ENCODE peak calls at places on chromosomes 6 and 20, in seven cellular contexts. One of them, this sample, is unnamed.

GRCh38 chr6:152151930-152152329 is 344.4 kb downstream of the ESR1 start:
- DNase-seq in choroid plexus epithelial cell: no peak
- DNase-seq in stimulated activated naive CD4-positive, alpha-beta T cell: no peak
- DNase-seq in right cardiac atrium: no peak
- DNase-seq in stimulated activated CD8-positive, alpha-beta memory T cell treated with anti-CD3 and anti-CD28 coated beads, Interleukin-12 subunit alpha, Interleukin-12 subunit beta, amount 100 ng/mL, for 1 hour: no peak
- DNase-seq in activated naive CD4-positive, alpha-beta T cell treated with anti-CD3 and anti-CD28 coated beads for 36 hours: no peak
- DNase-seq in heart right ventricle: no peak
- DNase-seq in this sample: no peak

GRCh38 chr6:111456208-111456607 is 26.8 kb downstream of the REV3L start:
- DNase-seq in choroid plexus epithelial cell: peak
- DNase-seq in stimulated activated naive CD4-positive, alpha-beta T cell: no peak
- DNase-seq in right cardiac atrium: no peak
- DNase-seq in stimulated activated CD8-positive, alpha-beta memory T cell treated with anti-CD3 and anti-CD28 coated beads, Interleukin-12 subunit alpha, Interleukin-12 subunit beta, amount 100 ng/mL, for 1 hour: no peak
- DNase-seq in activated naive CD4-positive, alpha-beta T cell treated with anti-CD3 and anti-CD28 coated beads for 36 hours: no peak
- DNase-seq in heart right ventricle: no peak
- DNase-seq in this sample: no peak

GRCh38 chr6:26126394-26127221 is 39.4 kb downstream of the HFE start:
- DNase-seq in choroid plexus epithelial cell: peak
- DNase-seq in stimulated activated naive CD4-positive, alpha-beta T cell: no peak
- DNase-seq in right cardiac atrium: no peak
- DNase-seq in stimulated activated CD8-positive, alpha-beta memory T cell treated with anti-CD3 and anti-CD28 coated beads, Interleukin-12 subunit alpha, Interleukin-12 subunit beta, amount 100 ng/mL, for 1 hour: no peak
- DNase-seq in activated naive CD4-positive, alpha-beta T cell treated with anti-CD3 and anti-CD28 coated beads for 36 hours: no peak
- DNase-seq in heart right ventricle: no peak
- DNase-seq in this sample: no peak

GRCh38 chr20:20261159-20261558 is 106.7 kb upstream of the INSM1 start:
- DNase-seq in choroid plexus epithelial cell: no peak
- DNase-seq in stimulated activated naive CD4-positive, alpha-beta T cell: no peak
- DNase-seq in right cardiac atrium: no peak
- DNase-seq in stimulated activated CD8-positive, alpha-beta memory T cell treated with anti-CD3 and anti-CD28 coated beads, Interleukin-12 subunit alpha, Interleukin-12 subunit beta, amount 100 ng/mL, for 1 hour: no peak
- DNase-seq in activated naive CD4-positive, alpha-beta T cell treated with anti-CD3 and anti-CD28 coated beads for 36 hours: no peak
- DNase-seq in heart right ventricle: no peak
- DNase-seq in this sample: no peak

GRCh38 chr6:170206317-170206621 is 84.6 kb downstream of the DLL1 start:
- DNase-seq in choroid plexus epithelial cell: no peak
- DNase-seq in stimulated activated naive CD4-positive, alpha-beta T cell: no peak
- DNase-seq in right cardiac atrium: no peak
- DNase-seq in stimulated activated CD8-positive, alpha-beta memory T cell treated with anti-CD3 and anti-CD28 coated beads, Interleukin-12 subunit alpha, Interleukin-12 subunit beta, amount 100 ng/mL, for 1 hour: no peak
- DNase-seq in activated naive CD4-positive, alpha-beta T cell treated with anti-CD3 and anti-CD28 coated beads for 36 hours: no peak
- DNase-seq in heart right ventricle: no peak
- DNase-seq in this sample: no peak

GRCh38 chr20:62557425-62557824 is 81.6 kb upstream of the GATA5 start:
- DNase-seq in choroid plexus epithelial cell: no peak
- DNase-seq in stimulated activated naive CD4-positive, alpha-beta T cell: no peak
- DNase-seq in right cardiac atrium: no peak
- DNase-seq in stimulated activated CD8-positive, alpha-beta memory T cell treated with anti-CD3 and anti-CD28 coated beads, Interleukin-12 subunit alpha, Interleukin-12 subunit beta, amount 100 ng/mL, for 1 hour: no peak
- DNase-seq in activated naive CD4-positive, alpha-beta T cell treated with anti-CD3 and anti-CD28 coated beads for 36 hours: no peak
- DNase-seq in heart right ventricle: no peak
- DNase-seq in this sample: no peak

GRCh38 chr6:143006787-143007186 is 53.9 kb upstream of the AIG1 start:
- DNase-seq in choroid plexus epithelial cell: no peak
- DNase-seq in stimulated activated naive CD4-positive, alpha-beta T cell: no peak
- DNase-seq in right cardiac atrium: no peak
- DNase-seq in stimulated activated CD8-positive, alpha-beta memory T cell treated with anti-CD3 and anti-CD28 coated beads, Interleukin-12 subunit alpha, Interleukin-12 subunit beta, amount 100 ng/mL, for 1 hour: no peak
- DNase-seq in activated naive CD4-positive, alpha-beta T cell treated with anti-CD3 and anti-CD28 coated beads for 36 hours: no peak
- DNase-seq in heart right ventricle: no peak
- DNase-seq in this sample: no peak

GRCh38 chr6:159038914-159039884 is 5.6 kb downstream of the TAGAP start:
- DNase-seq in choroid plexus epithelial cell: peak
- DNase-seq in stimulated activated naive CD4-positive, alpha-beta T cell: no peak
- DNase-seq in right cardiac atrium: no peak
- DNase-seq in stimulated activated CD8-positive, alpha-beta memory T cell treated with anti-CD3 and anti-CD28 coated beads, Interleukin-12 subunit alpha, Interleukin-12 subunit beta, amount 100 ng/mL, for 1 hour: no peak
- DNase-seq in activated naive CD4-positive, alpha-beta T cell treated with anti-CD3 and anti-CD28 coated beads for 36 hours: peak
- DNase-seq in heart right ventricle: no peak
- DNase-seq in this sample: no peak

GRCh38 chr6:170151235-170152110 is 139.4 kb downstream of the DLL1 start:
- DNase-seq in choroid plexus epithelial cell: no peak
- DNase-seq in stimulated activated naive CD4-positive, alpha-beta T cell: no peak
- DNase-seq in right cardiac atrium: peak
- DNase-seq in stimulated activated CD8-positive, alpha-beta memory T cell treated with anti-CD3 and anti-CD28 coated beads, Interleukin-12 subunit alpha, Interleukin-12 subunit beta, amount 100 ng/mL, for 1 hour: no peak
- DNase-seq in activated naive CD4-positive, alpha-beta T cell treated with anti-CD3 and anti-CD28 coated beads for 36 hours: no peak
- DNase-seq in heart right ventricle: no peak
- DNase-seq in this sample: no peak

GRCh38 chr6:27867941-27868705 is 44.1 kb downstream of the OR2B2 start:
- DNase-seq in choroid plexus epithelial cell: peak
- DNase-seq in stimulated activated naive CD4-positive, alpha-beta T cell: no peak
- DNase-seq in right cardiac atrium: no peak
- DNase-seq in stimulated activated CD8-positive, alpha-beta memory T cell treated with anti-CD3 and anti-CD28 coated beads, Interleukin-12 subunit alpha, Interleukin-12 subunit beta, amount 100 ng/mL, for 1 hour: no peak
- DNase-seq in activated naive CD4-positive, alpha-beta T cell treated with anti-CD3 and anti-CD28 coated beads for 36 hours: no peak
- DNase-seq in heart right ventricle: no peak
- DNase-seq in this sample: no peak